ENCODE peak calls at places on chromosomes 16 and 17, in four cellular contexts. One of them, this sample, is unnamed.

GRCh38 chr16:12229759-12230594 is 253.4 kb downstream of the SNX29 start:
- DNase-seq in GM23248: peak; percentile 50
- DNase-seq in uterus: no peak
- DNase-seq in heart right ventricle: no peak
- DNase-seq in this sample: no peak

GRCh38 chr17:75430159-75430748 is 24.8 kb upstream of the GRB2 start:
- DNase-seq in heart right ventricle: no peak
- DNase-seq in GM23248: no peak
- DNase-seq in uterus: no peak
- DNase-seq in this sample: no peak

GRCh38 chr16:84690088-84690819 is 9.5 kb upstream of the USP10 start:
- DNase-seq in heart right ventricle: no peak
- DNase-seq in uterus: no peak
- DNase-seq in GM23248: peak; percentile 65
- DNase-seq in this sample: no peak

GRCh38 chr17:12667299-12667958 is 1.7 kb downstream of the MYOCD start:
- DNase-seq in heart right ventricle: no peak
- DNase-seq in uterus: peak; percentile 65
- DNase-seq in GM23248: peak; percentile 43
- DNase-seq in this sample: no peak

GRCh38 chr16:12050361-12050760 is 73.8 kb downstream of the SNX29 start:
- DNase-seq in heart right ventricle: no peak
- DNase-seq in uterus: no peak
- DNase-seq in GM23248: no peak
- DNase-seq in this sample: no peak

GRCh38 chr16:88940196-88941050 is 36.6 kb downstream of the CBFA2T3 start:
- DNase-seq in heart right ventricle: peak; percentile 60
- DNase-seq in GM23248: peak; percentile 27
- DNase-seq in uterus: no peak
- DNase-seq in this sample: no peak

GRCh38 chr16:89667633-89668032 is 10.0 kb downstream of the SPATA33 start:
- DNase-seq in GM23248: no peak
- DNase-seq in uterus: no peak
- DNase-seq in heart right ventricle: no peak
- DNase-seq in this sample: no peak

GRCh38 chr17:332558-333322 is 19.9 kb downstream of the RPH3AL start:
- DNase-seq in GM23248: peak; percentile 61
- DNase-seq in heart right ventricle: peak; percentile 42
- DNase-seq in uterus: no peak
- DNase-seq in this sample: no peak

GRCh38 chr17:46811978-46812583 is 6.4 kb downstream of the WNT3 start:
- DNase-seq in GM23248: peak; percentile 80
- DNase-seq in uterus: peak; percentile 23
- DNase-seq in heart right ventricle: no peak
- DNase-seq in this sample: no peak

GRCh38 chr16:74480150-74481029 is 59.1 kb upstream of the CLEC18B start:
- DNase-seq in uterus: no peak
- DNase-seq in GM23248: peak; percentile 86
- DNase-seq in heart right ventricle: no peak
- DNase-seq in this sample: no peak

DNA sequence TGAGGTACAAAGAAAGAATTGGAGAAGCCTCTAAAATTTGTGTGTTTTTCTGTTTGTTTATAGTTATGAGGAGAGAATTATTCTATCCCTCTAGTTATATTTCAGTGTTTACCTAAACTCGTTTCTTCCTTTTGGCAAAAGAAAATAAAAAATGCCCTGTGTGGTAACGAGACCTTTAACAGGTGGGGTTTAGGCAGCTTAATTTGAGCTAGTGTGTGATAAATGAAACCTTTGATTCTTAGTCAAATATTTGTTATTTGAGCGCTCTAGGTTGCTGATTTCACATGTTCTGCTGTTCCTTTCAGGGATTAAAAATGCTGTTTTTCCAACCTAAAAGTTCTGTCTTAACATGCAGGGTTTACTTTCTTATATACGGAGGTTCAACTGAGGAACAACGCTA is 17.5 kb downstream of the ERCC4 start:
- DNase-seq in uterus: no peak
- DNase-seq in GM23248: no peak
- DNase-seq in heart right ventricle: no peak
- DNase-seq in this sample: no peak
- H3K27ac ChIP-seq in uterus: no peak overlapping the region
- H3K27ac ChIP-seq in GM23248: no peak overlapping the region
- H3K27ac ChIP-seq in heart right ventricle: no peak overlapping the region
- H3K27ac ChIP-seq in this sample: no peak overlapping the region

GRCh38 chr17:41386227-41386626 is 4.1 kb upstream of the KRT34 start:
- DNase-seq in heart right ventricle: no peak
- DNase-seq in uterus: no peak
- DNase-seq in GM23248: no peak
- DNase-seq in this sample: no peak

GRCh38 chr17:41382396-41382795 is 290 bp upstream of the KRT34 start:
- DNase-seq in uterus: no peak
- DNase-seq in GM23248: peak; percentile 92
- DNase-seq in heart right ventricle: no peak
- DNase-seq in this sample: no peak

GRCh38 chr17:41383690-41384089 is 1.6 kb upstream of the KRT34 start:
- DNase-seq in GM23248: no peak
- DNase-seq in heart right ventricle: no peak
- DNase-seq in uterus: no peak
- DNase-seq in this sample: no peak
- H3K27ac ChIP-seq in GM23248: no peak overlapping the region
- H3K27ac ChIP-seq in heart right ventricle: no peak overlapping the region
- H3K27ac ChIP-seq in uterus: no peak overlapping the region
- H3K27ac ChIP-seq in this sample: no peak overlapping the region

GRCh38 chr17:48841395-48841831 is 10.6 kb downstream of the CALCOCO2 start:
- DNase-seq in uterus: peak; percentile 63
- DNase-seq in GM23248: peak; percentile 87
- DNase-seq in heart right ventricle: no peak
- DNase-seq in this sample: no peak
- H3K27ac ChIP-seq in uterus: peak overlapping the region; percentile 88
- H3K27ac ChIP-seq in GM23248: peak overlapping the region; percentile 88
- H3K27ac ChIP-seq in heart right ventricle: peak overlapping the region; percentile 93
- H3K27ac ChIP-seq in this sample: peak overlapping the region; percentile 94

DNA sequence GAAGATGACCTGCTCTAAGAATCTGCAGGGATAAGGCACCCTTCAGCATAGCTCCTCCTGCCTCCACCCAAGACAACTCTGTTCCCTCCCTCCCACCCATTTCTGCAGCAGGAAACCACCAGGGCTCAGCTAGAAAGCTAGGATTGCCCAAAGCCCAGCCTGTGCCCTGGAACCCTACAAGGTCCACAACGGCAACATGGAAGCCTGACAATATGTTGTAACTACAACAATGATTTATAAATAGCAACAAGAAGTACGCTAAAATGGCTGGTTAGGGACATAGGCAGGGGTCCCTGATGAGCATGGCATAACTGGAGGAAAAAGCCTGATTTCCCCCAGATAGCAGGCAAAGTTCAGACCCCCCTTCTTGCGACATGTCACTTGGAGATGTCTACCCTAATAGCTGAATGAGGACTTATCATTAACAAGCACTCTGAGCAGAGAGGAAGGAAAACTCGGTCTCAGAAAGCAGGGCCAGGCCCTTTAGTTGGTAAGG is 6.5 kb downstream of the ST3GAL2 start:
- DNase-seq in uterus: no peak
- DNase-seq in GM23248: no peak
- DNase-seq in heart right ventricle: no peak
- DNase-seq in this sample: no peak
- H3K27ac ChIP-seq in uterus: peak overlapping the region; percentile 77
- H3K27ac ChIP-seq in GM23248: no peak overlapping the region
- H3K27ac ChIP-seq in heart right ventricle: peak overlapping the region; percentile 71
- H3K27ac ChIP-seq in this sample: no peak overlapping the region

This sample was measured in caudate nucleus.